ENCODE peak calls at places on chromosomes 6 and 20, in ten cellular contexts. One of them, this sample, is unnamed.

GRCh38 chr20:25654487-25654886 is 30.7 kb upstream of the NANP start:
- DNase-seq in ascending aorta: no peak
- DNase-seq in left kidney: no peak
- DNase-seq in effector CD8-positive, alpha-beta T cell: no peak
- DNase-seq in T-helper 1 cell: no peak
- DNase-seq in left ventricle myocardium inferior: no peak
- DNase-seq in RCC 7860: no peak
- DNase-seq in activated CD4-positive, CD25-positive, alpha-beta regulatory T cell: no peak
- DNase-seq in BE2C: no peak
- DNase-seq in cardiac muscle cell: no peak
- DNase-seq in this sample: no peak

GRCh38 chr6:26452631-26453030 is 5.1 kb upstream of the BTN2A1 start:
- DNase-seq in ascending aorta: no peak
- DNase-seq in left kidney: no peak
- DNase-seq in effector CD8-positive, alpha-beta T cell: no peak
- DNase-seq in T-helper 1 cell: no peak
- DNase-seq in left ventricle myocardium inferior: no peak
- DNase-seq in RCC 7860: no peak
- DNase-seq in activated CD4-positive, CD25-positive, alpha-beta regulatory T cell: no peak
- DNase-seq in BE2C: no peak
- DNase-seq in cardiac muscle cell: no peak
- DNase-seq in this sample: no peak

GRCh38 chr6:41222045-41222444 is 6.1 kb upstream of the TREML4 start:
- DNase-seq in ascending aorta: no peak
- DNase-seq in left kidney: no peak
- DNase-seq in effector CD8-positive, alpha-beta T cell: no peak
- DNase-seq in T-helper 1 cell: no peak
- DNase-seq in left ventricle myocardium inferior: no peak
- DNase-seq in RCC 7860: no peak
- DNase-seq in activated CD4-positive, CD25-positive, alpha-beta regulatory T cell: no peak
- DNase-seq in BE2C: no peak
- DNase-seq in cardiac muscle cell: no peak
- DNase-seq in this sample: no peak

GRCh38 chr6:99344289-99344688 is 5.2 kb downstream of the FAXC start:
- DNase-seq in ascending aorta: no peak
- DNase-seq in left kidney: no peak
- DNase-seq in effector CD8-positive, alpha-beta T cell: no peak
- DNase-seq in T-helper 1 cell: no peak
- DNase-seq in left ventricle myocardium inferior: no peak
- DNase-seq in RCC 7860: peak
- DNase-seq in activated CD4-positive, CD25-positive, alpha-beta regulatory T cell: no peak
- DNase-seq in BE2C: no peak
- DNase-seq in cardiac muscle cell: peak
- DNase-seq in this sample: no peak

GRCh38 chr6:16136536-16137450 is 7.9 kb downstream of the MYLIP start:
- DNase-seq in ascending aorta: no peak
- DNase-seq in left kidney: no peak
- DNase-seq in effector CD8-positive, alpha-beta T cell: no peak
- DNase-seq in T-helper 1 cell: no peak
- DNase-seq in left ventricle myocardium inferior: no peak
- DNase-seq in RCC 7860: peak
- DNase-seq in activated CD4-positive, CD25-positive, alpha-beta regulatory T cell: no peak
- DNase-seq in BE2C: no peak
- DNase-seq in cardiac muscle cell: peak
- DNase-seq in this sample: no peak

GRCh38 chr20:50534567-50534966 is 24.4 kb downstream of the PTPN1 start:
- DNase-seq in ascending aorta: no peak
- DNase-seq in left kidney: no peak
- DNase-seq in effector CD8-positive, alpha-beta T cell: no peak
- DNase-seq in T-helper 1 cell: no peak
- DNase-seq in left ventricle myocardium inferior: no peak
- DNase-seq in RCC 7860: peak
- DNase-seq in activated CD4-positive, CD25-positive, alpha-beta regulatory T cell: no peak
- DNase-seq in BE2C: no peak
- DNase-seq in cardiac muscle cell: peak
- DNase-seq in this sample: no peak

GRCh38 chr6:3325210-3325609 is 66.5 kb downstream of the PSMG4 start:
- DNase-seq in ascending aorta: no peak
- DNase-seq in left kidney: no peak
- DNase-seq in effector CD8-positive, alpha-beta T cell: no peak
- DNase-seq in T-helper 1 cell: no peak
- DNase-seq in left ventricle myocardium inferior: no peak
- DNase-seq in RCC 7860: peak
- DNase-seq in activated CD4-positive, CD25-positive, alpha-beta regulatory T cell: no peak
- DNase-seq in BE2C: no peak
- DNase-seq in cardiac muscle cell: peak
- DNase-seq in this sample: no peak

GRCh38 chr20:32509639-32510066 is 75.5 kb downstream of the NOL4L start:
- DNase-seq in ascending aorta: no peak
- DNase-seq in left kidney: peak
- DNase-seq in effector CD8-positive, alpha-beta T cell: peak
- DNase-seq in T-helper 1 cell: peak
- DNase-seq in left ventricle myocardium inferior: no peak
- DNase-seq in RCC 7860: no peak
- DNase-seq in activated CD4-positive, CD25-positive, alpha-beta regulatory T cell: peak
- DNase-seq in BE2C: no peak
- DNase-seq in cardiac muscle cell: no peak
- DNase-seq in this sample: no peak

GRCh38 chr6:32816746-32817204 is at the start of gene HLA-DOB:
- DNase-seq in ascending aorta: no peak
- DNase-seq in left kidney: no peak
- DNase-seq in effector CD8-positive, alpha-beta T cell: no peak
- DNase-seq in T-helper 1 cell: no peak
- DNase-seq in left ventricle myocardium inferior: no peak
- DNase-seq in RCC 7860: no peak
- DNase-seq in activated CD4-positive, CD25-positive, alpha-beta regulatory T cell: no peak
- DNase-seq in BE2C: no peak
- DNase-seq in cardiac muscle cell: peak
- DNase-seq in this sample: no peak

GRCh38 chr6:47734826-47735481 is 36.6 kb downstream of the ADGRF4 start:
- DNase-seq in ascending aorta: no peak
- DNase-seq in left kidney: no peak
- DNase-seq in effector CD8-positive, alpha-beta T cell: no peak
- DNase-seq in T-helper 1 cell: no peak
- DNase-seq in left ventricle myocardium inferior: no peak
- DNase-seq in RCC 7860: no peak
- DNase-seq in activated CD4-positive, CD25-positive, alpha-beta regulatory T cell: no peak
- DNase-seq in BE2C: no peak
- DNase-seq in cardiac muscle cell: no peak
- DNase-seq in this sample: no peak

GRCh38 chr20:49483018-49483705 is 694 bp upstream of the KCNB1 start:
- DNase-seq in ascending aorta: no peak
- DNase-seq in left kidney: peak
- DNase-seq in effector CD8-positive, alpha-beta T cell: no peak
- DNase-seq in T-helper 1 cell: no peak
- DNase-seq in left ventricle myocardium inferior: no peak
- DNase-seq in RCC 7860: no peak
- DNase-seq in activated CD4-positive, CD25-positive, alpha-beta regulatory T cell: no peak
- DNase-seq in BE2C: no peak
- DNase-seq in cardiac muscle cell: no peak
- DNase-seq in this sample: no peak

GRCh38 chr20:62816879-62817873 is at the start of gene COL9A3:
- DNase-seq in ascending aorta: no peak
- DNase-seq in left kidney: peak
- DNase-seq in effector CD8-positive, alpha-beta T cell: no peak
- DNase-seq in T-helper 1 cell: no peak
- DNase-seq in left ventricle myocardium inferior: no peak
- DNase-seq in RCC 7860: no peak
- DNase-seq in activated CD4-positive, CD25-positive, alpha-beta regulatory T cell: no peak
- DNase-seq in BE2C: no peak
- DNase-seq in cardiac muscle cell: no peak
- DNase-seq in this sample: no peak

GRCh38 chr20:56683077-56683865 is 54.2 kb downstream of the TFAP2C start:
- DNase-seq in ascending aorta: no peak
- DNase-seq in left kidney: no peak
- DNase-seq in effector CD8-positive, alpha-beta T cell: no peak
- DNase-seq in T-helper 1 cell: no peak
- DNase-seq in left ventricle myocardium inferior: no peak
- DNase-seq in RCC 7860: no peak
- DNase-seq in activated CD4-positive, CD25-positive, alpha-beta regulatory T cell: no peak
- DNase-seq in BE2C: no peak
- DNase-seq in cardiac muscle cell: no peak
- DNase-seq in this sample: no peak

GRCh38 chr20:62726716-62727583 is 18.3 kb downstream of the NTSR1 start:
- DNase-seq in ascending aorta: no peak
- DNase-seq in left kidney: no peak
- DNase-seq in effector CD8-positive, alpha-beta T cell: no peak
- DNase-seq in T-helper 1 cell: no peak
- DNase-seq in left ventricle myocardium inferior: peak
- DNase-seq in RCC 7860: no peak
- DNase-seq in activated CD4-positive, CD25-positive, alpha-beta regulatory T cell: no peak
- DNase-seq in BE2C: no peak
- DNase-seq in cardiac muscle cell: no peak
- DNase-seq in this sample: no peak

GRCh38 chr6:30002871-30003270 is 58.2 kb upstream of the POLR1H start:
- DNase-seq in ascending aorta: no peak
- DNase-seq in left kidney: no peak
- DNase-seq in effector CD8-positive, alpha-beta T cell: no peak
- DNase-seq in T-helper 1 cell: no peak
- DNase-seq in left ventricle myocardium inferior: no peak
- DNase-seq in RCC 7860: peak
- DNase-seq in activated CD4-positive, CD25-positive, alpha-beta regulatory T cell: no peak
- DNase-seq in BE2C: no peak
- DNase-seq in cardiac muscle cell: peak
- DNase-seq in this sample: no peak

GRCh38 chr6:2044192-2044591 is 201.2 kb downstream of the GMDS start:
- DNase-seq in ascending aorta: no peak
- DNase-seq in left kidney: no peak
- DNase-seq in effector CD8-positive, alpha-beta T cell: no peak
- DNase-seq in T-helper 1 cell: no peak
- DNase-seq in left ventricle myocardium inferior: no peak
- DNase-seq in RCC 7860: no peak
- DNase-seq in activated CD4-positive, CD25-positive, alpha-beta regulatory T cell: no peak
- DNase-seq in BE2C: no peak
- DNase-seq in cardiac muscle cell: no peak
- DNase-seq in this sample: no peak

GRCh38 chr6:44011350-44011925 is 115.8 kb downstream of the MRPL14 start:
- DNase-seq in ascending aorta: no peak
- DNase-seq in left kidney: no peak
- DNase-seq in effector CD8-positive, alpha-beta T cell: no peak
- DNase-seq in T-helper 1 cell: no peak
- DNase-seq in left ventricle myocardium inferior: no peak
- DNase-seq in RCC 7860: no peak
- DNase-seq in activated CD4-positive, CD25-positive, alpha-beta regulatory T cell: no peak
- DNase-seq in BE2C: no peak
- DNase-seq in cardiac muscle cell: no peak
- DNase-seq in this sample: no peak